ENCODE peak calls at places on chromosomes 4 and X, in six cellular contexts. One of them, this sample, is unnamed.

GRCh38 chrX:314049-314448 is 4.5 kb downstream of the GTPBP6 start:
- DNase-seq in ovary: peak; percentile 25
- DNase-seq in HFF-Myc: no peak
- DNase-seq in fibroblast of lung: no peak
- DNase-seq in heart right ventricle: no peak
- DNase-seq in cardiac muscle cell: no peak
- DNase-seq in this sample: no peak

GRCh38 chr4:128286474-128287158 is 997 bp downstream of the PGRMC2 start:
- DNase-seq in ovary: no peak
- DNase-seq in HFF-Myc: no peak
- DNase-seq in fibroblast of lung: peak; percentile 55
- DNase-seq in heart right ventricle: no peak
- DNase-seq in cardiac muscle cell: peak; percentile 46
- DNase-seq in this sample: no peak

GRCh38 chr4:101973331-101973730 is 182.8 kb downstream of the BANK1 start:
- DNase-seq in ovary: no peak
- DNase-seq in HFF-Myc: no peak
- DNase-seq in fibroblast of lung: no peak
- DNase-seq in heart right ventricle: no peak
- DNase-seq in cardiac muscle cell: no peak
- DNase-seq in this sample: no peak

GRCh38 chr4:149835280-149835679 is 19.6 kb upstream of the IQCM start:
- DNase-seq in ovary: no peak
- DNase-seq in HFF-Myc: no peak
- DNase-seq in fibroblast of lung: no peak
- DNase-seq in heart right ventricle: no peak
- DNase-seq in cardiac muscle cell: no peak
- DNase-seq in this sample: no peak

GRCh38 chrX:70998402-70999027 is 67.6 kb upstream of the SLC7A3 start:
- DNase-seq in ovary: peak; percentile 35
- DNase-seq in HFF-Myc: peak; percentile 17
- DNase-seq in fibroblast of lung: peak; percentile 66
- DNase-seq in heart right ventricle: no peak
- DNase-seq in cardiac muscle cell: peak; percentile 51
- DNase-seq in this sample: no peak

GRCh38 chrX:123964155-123964554 is 2.6 kb downstream of the STAG2 start:
- DNase-seq in ovary: no peak
- DNase-seq in HFF-Myc: no peak
- DNase-seq in fibroblast of lung: peak; percentile 62
- DNase-seq in heart right ventricle: no peak
- DNase-seq in cardiac muscle cell: no peak
- DNase-seq in this sample: no peak

GRCh38 chrX:20218809-20219505 is 47.8 kb downstream of the RPS6KA3 start:
- DNase-seq in ovary: no peak
- DNase-seq in HFF-Myc: no peak
- DNase-seq in fibroblast of lung: peak; percentile 14
- DNase-seq in heart right ventricle: no peak
- DNase-seq in cardiac muscle cell: no peak
- DNase-seq in this sample: no peak

GRCh38 chr4:24583451-24584174 is 741 bp downstream of the DHX15 start:
- DNase-seq in ovary: peak; percentile 68
- DNase-seq in HFF-Myc: no peak
- DNase-seq in fibroblast of lung: peak; percentile 49
- DNase-seq in heart right ventricle: peak; percentile 59
- DNase-seq in cardiac muscle cell: peak; percentile 71
- DNase-seq in this sample: no peak

GRCh38 chr4:162894387-162894786 is 272.3 kb downstream of the NAF1 start:
- DNase-seq in ovary: no peak
- DNase-seq in HFF-Myc: no peak
- DNase-seq in fibroblast of lung: no peak
- DNase-seq in heart right ventricle: no peak
- DNase-seq in cardiac muscle cell: no peak
- DNase-seq in this sample: no peak

GRCh38 chrX:13607996-13608365 is 38.6 kb downstream of the EGFL6 start:
- DNase-seq in ovary: no peak
- DNase-seq in HFF-Myc: no peak
- DNase-seq in fibroblast of lung: no peak
- DNase-seq in heart right ventricle: no peak
- DNase-seq in cardiac muscle cell: no peak
- DNase-seq in this sample: no peak

GRCh38 chrX:150540965-150541364 is 27.5 kb upstream of the MTM1 start:
- DNase-seq in ovary: no peak
- DNase-seq in HFF-Myc: no peak
- DNase-seq in fibroblast of lung: no peak
- DNase-seq in heart right ventricle: no peak
- DNase-seq in cardiac muscle cell: no peak
- DNase-seq in this sample: no peak

GRCh38 chr4:71830-72229 is 18.7 kb downstream of the ZNF595 start:
- DNase-seq in ovary: no peak
- DNase-seq in HFF-Myc: no peak
- DNase-seq in fibroblast of lung: no peak
- DNase-seq in heart right ventricle: no peak
- DNase-seq in cardiac muscle cell: no peak
- DNase-seq in this sample: no peak
- H3K4me3 ChIP-seq in ovary: no peak overlapping the region
- H3K4me3 ChIP-seq in HFF-Myc: no peak overlapping the region
- H3K4me3 ChIP-seq in fibroblast of lung: no peak overlapping the region
- H3K4me3 ChIP-seq in heart right ventricle: no peak overlapping the region
- H3K4me3 ChIP-seq in cardiac muscle cell: no peak overlapping the region
- H3K4me3 ChIP-seq in this sample: no peak overlapping the region

DNA sequence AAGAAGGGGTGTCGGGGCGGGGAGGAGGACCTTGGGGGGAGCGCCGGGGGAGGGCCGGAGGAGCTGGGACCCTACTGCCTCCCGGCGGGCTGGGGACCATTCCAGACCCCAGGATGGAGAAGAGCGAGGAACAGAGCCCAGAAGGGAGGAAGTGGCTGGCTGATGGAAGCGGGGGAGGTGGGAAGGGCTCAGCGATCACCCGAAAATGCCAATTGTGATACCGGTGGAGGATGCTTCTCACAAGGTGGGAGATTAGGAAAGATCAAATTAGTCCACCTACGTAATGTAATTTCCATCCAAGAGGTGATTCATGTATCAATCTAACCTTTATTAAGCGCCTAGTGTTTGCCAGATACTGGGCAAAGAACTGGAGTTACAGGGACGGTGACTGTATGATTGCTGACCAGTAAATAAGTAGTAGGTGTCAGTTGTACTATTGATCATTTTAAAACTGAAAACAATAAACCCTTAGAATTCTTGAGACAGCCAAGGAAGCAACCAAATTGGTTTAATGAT is 456 bp upstream of the RAI2 start:
- DNase-seq in ovary: no peak
- DNase-seq in HFF-Myc: no peak
- DNase-seq in fibroblast of lung: no peak
- DNase-seq in heart right ventricle: no peak
- DNase-seq in cardiac muscle cell: no peak
- DNase-seq in this sample: no peak
- H3K4me3 ChIP-seq in ovary: peak overlapping the region; percentile 58
- H3K4me3 ChIP-seq in HFF-Myc: no peak overlapping the region
- H3K4me3 ChIP-seq in fibroblast of lung: no peak overlapping the region
- H3K4me3 ChIP-seq in heart right ventricle: peak overlapping the region; percentile 33
- H3K4me3 ChIP-seq in cardiac muscle cell: peak overlapping the region; percentile 36
- H3K4me3 ChIP-seq in this sample: no peak overlapping the region

GRCh38 chrX:33207056-33207455 is 4.3 kb downstream of the DMD start:
- DNase-seq in ovary: no peak
- DNase-seq in HFF-Myc: no peak
- DNase-seq in fibroblast of lung: peak; percentile 62
- DNase-seq in heart right ventricle: no peak
- DNase-seq in cardiac muscle cell: no peak
- DNase-seq in this sample: no peak

GRCh38 chrX:33210156-33210555 is 1.2 kb downstream of the DMD start:
- DNase-seq in ovary: no peak
- DNase-seq in HFF-Myc: no peak
- DNase-seq in fibroblast of lung: no peak
- DNase-seq in heart right ventricle: no peak
- DNase-seq in cardiac muscle cell: no peak
- DNase-seq in this sample: no peak

GRCh38 chrX:33211356-33212254 is at the start of gene DMD:
- DNase-seq in ovary: peak; percentile 34
- DNase-seq in HFF-Myc: no peak
- DNase-seq in fibroblast of lung: peak; percentile 88
- DNase-seq in heart right ventricle: peak; percentile 14
- DNase-seq in cardiac muscle cell: peak; percentile 94
- DNase-seq in this sample: peak; percentile 66
- H3K4me3 ChIP-seq in ovary: peak within 1 kb of the TSS; percentile 34
- H3K4me3 ChIP-seq in HFF-Myc: no peak within 1 kb of the TSS
- H3K4me3 ChIP-seq in fibroblast of lung: peak within 1 kb of the TSS; percentile 78
- H3K4me3 ChIP-seq in heart right ventricle: peak within 1 kb of the TSS; percentile 34
- H3K4me3 ChIP-seq in cardiac muscle cell: peak within 1 kb of the TSS; percentile 76
- H3K4me3 ChIP-seq in this sample: peak within 1 kb of the TSS; percentile 43

GRCh38 chr4:121070274-121070673 is 2.1 kb downstream of the NDNF start:
- DNase-seq in ovary: peak; percentile 51
- DNase-seq in HFF-Myc: no peak
- DNase-seq in fibroblast of lung: no peak
- DNase-seq in heart right ventricle: no peak
- DNase-seq in cardiac muscle cell: peak; percentile 26
- DNase-seq in this sample: no peak
- H3K4me3 ChIP-seq in ovary: peak overlapping the region; percentile 54
- H3K4me3 ChIP-seq in HFF-Myc: peak overlapping the region; percentile 45
- H3K4me3 ChIP-seq in fibroblast of lung: peak overlapping the region; percentile 63
- H3K4me3 ChIP-seq in heart right ventricle: peak overlapping the region; percentile 47
- H3K4me3 ChIP-seq in cardiac muscle cell: peak overlapping the region; percentile 71
- H3K4me3 ChIP-seq in this sample: peak overlapping the region; percentile 59

DNA sequence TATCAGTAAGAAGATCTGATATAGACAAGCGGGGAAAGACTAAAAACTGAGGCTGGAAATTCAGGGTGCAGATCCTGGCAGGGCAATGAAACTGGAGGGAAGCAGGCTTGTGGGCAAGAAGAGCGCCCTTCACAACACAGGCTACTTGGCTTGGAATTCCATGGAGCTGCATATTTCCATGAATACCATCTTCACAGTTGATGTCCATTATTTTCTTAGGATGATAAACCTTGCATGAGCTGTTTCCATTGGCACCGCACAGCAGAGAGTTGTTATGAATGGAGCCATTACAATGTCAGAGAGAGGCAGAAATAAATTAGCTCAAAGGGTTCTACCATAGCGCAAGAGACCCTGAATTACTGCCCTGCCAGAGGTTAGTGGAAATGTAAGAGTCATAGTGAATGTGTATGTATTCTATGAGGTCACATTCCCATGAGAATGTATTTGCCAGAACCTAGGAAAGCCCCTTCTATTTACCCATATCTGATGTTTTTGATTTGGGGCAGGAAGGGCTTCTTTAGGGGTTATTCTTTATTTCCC is 215.5 kb downstream of the PALLD start:
- DNase-seq in ovary: no peak
- DNase-seq in HFF-Myc: no peak
- DNase-seq in fibroblast of lung: no peak
- DNase-seq in heart right ventricle: no peak
- DNase-seq in cardiac muscle cell: no peak
- DNase-seq in this sample: no peak
- H3K4me3 ChIP-seq in ovary: no peak overlapping the region
- H3K4me3 ChIP-seq in HFF-Myc: no peak overlapping the region
- H3K4me3 ChIP-seq in fibroblast of lung: no peak overlapping the region
- H3K4me3 ChIP-seq in heart right ventricle: no peak overlapping the region
- H3K4me3 ChIP-seq in cardiac muscle cell: no peak overlapping the region
- H3K4me3 ChIP-seq in this sample: no peak overlapping the region

This sample was measured in skeletal muscle cell.